ENCODE peak calls at places on chromosomes 12 and 14, in eight cellular contexts. U is tibial artery, B is heart right ventricle, O is A549, G is body of pancreas, T is OCI-LY7, F is SJSA1, K is ovary. C is an unnamed sample.
A peak's percentile ranks its signal among the peaks of the same experiment; 100 is the strongest.

GRCh38 chr12:40622246-40622838 is 69.9 kb upstream of the CNTN1 start:
- DNase-seq in G (peak; percentile 61), T (peak; percentile 59), B (peak; percentile 16), K (peak; percentile 74), U (peak; percentile 60), F (no peak), O (peak; percentile 86), C (peak; percentile 8)

GRCh38 chr12:121537814-121538698 is 42.8 kb downstream of the KDM2B start:
- DNase-seq in F (no peak), U (no peak), T (peak; percentile 50), G (no peak), K (peak; percentile 34), B (peak; percentile 42), O (no peak), C (no peak)

GRCh38 chr12:75086086-75087038 is 123.3 kb downstream of the KCNC2 start:
- DNase-seq in O (no peak), U (no peak), B (no peak), G (peak; percentile 2), K (no peak), T (no peak), F (no peak), C (no peak)

GRCh38 chr12:14665354-14666348 is 30.7 kb downstream of the GUCY2C start:
- DNase-seq in B (no peak), K (no peak), O (peak; percentile 4), F (no peak), U (no peak), G (no peak), T (peak; percentile 17), C (no peak)

GRCh38 chr12:129028824-129029223 is 175.5 kb downstream of the GLT1D1 start:
- DNase-seq in K (no peak), T (no peak), G (no peak), U (no peak), F (no peak), B (no peak), O (no peak), C (no peak)

GRCh38 chr14:51236314-51236713 is 3.7 kb upstream of the TMX1 start:
- DNase-seq in F (no peak), G (no peak), B (no peak), U (no peak), T (no peak), K (no peak), O (no peak), C (no peak)

GRCh38 chr14:28584951-28585350 is 181.6 kb upstream of the FOXG1 start:
- DNase-seq in B (no peak), O (no peak), T (no peak), K (no peak), U (no peak), G (no peak), F (no peak), C (no peak)

GRCh38 chr14:105885561-105886320 is 359.4 kb downstream of the TMEM121 start:
- DNase-seq in T (no peak), O (no peak), K (peak; percentile 11), U (peak; percentile 8), G (no peak), B (peak; percentile 6), F (peak; percentile 35), C (no peak)

GRCh38 chr12:51923506-51924365 is 16.4 kb downstream of the ACVRL1 start:
- DNase-seq in B (peak; percentile 80), T (peak; percentile 29), O (no peak), U (peak; percentile 59), K (peak; percentile 46), F (no peak), G (peak; percentile 39), C (no peak)

GRCh38 chr12:51921017-51921725 is 13.9 kb downstream of the ACVRL1 start:
- DNase-seq in K (peak; percentile 2), G (no peak), U (no peak), T (no peak), F (no peak), B (no peak), O (no peak), C (no peak)

GRCh38 chr12:51922146-51922545 is 14.8 kb downstream of the ACVRL1 start:
- DNase-seq in T (no peak), F (no peak), K (no peak), B (no peak), U (no peak), O (no peak), G (no peak), C (no peak)

GRCh38 chr12:51924551-51925399 is 17.5 kb downstream of the ACVRL1 start:
- DNase-seq in G (no peak), F (no peak), U (no peak), K (peak; percentile 5), O (no peak), B (no peak), T (no peak), C (no peak)

DNA sequence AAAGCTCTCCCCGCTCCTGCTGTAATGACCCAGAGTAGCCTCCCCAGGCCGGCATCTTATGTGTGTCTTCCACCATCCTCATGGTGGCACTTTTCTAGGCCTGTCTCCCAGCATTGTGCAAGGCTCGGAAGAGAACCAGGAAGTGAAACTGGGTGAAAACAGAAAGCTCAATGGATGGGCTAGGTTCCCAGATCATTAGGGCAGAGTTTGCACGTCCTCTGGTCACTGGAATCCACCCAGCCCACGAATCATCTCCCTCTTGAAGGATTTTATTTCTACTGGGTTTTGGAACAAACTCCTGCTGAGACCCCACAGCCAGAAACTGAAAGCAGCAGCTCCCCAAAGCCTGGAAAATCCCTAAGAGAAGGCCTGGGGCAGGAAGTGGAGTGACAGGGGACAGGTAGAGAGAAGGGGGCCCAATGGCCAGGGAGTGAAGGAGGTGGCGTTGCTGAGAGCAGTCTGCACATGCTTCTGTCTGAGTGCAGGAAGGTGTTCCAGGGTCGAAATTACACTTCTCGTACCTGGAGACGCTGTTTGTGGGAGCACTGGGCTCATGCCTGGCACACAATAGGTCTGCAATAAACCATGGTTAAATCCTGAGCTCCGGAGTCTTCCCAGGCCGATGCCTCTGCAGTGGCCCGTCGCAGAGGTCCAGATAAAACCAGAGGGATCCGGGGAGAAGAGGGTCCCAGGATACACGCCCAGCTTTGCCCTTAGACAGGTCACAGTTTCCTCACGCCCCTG is 15.6 kb downstream of the ACVRL1 start:
- DNase-seq in F (no peak), T (peak; percentile 25), U (peak; percentile 78), K (no peak), O (peak; percentile 22), G (peak; percentile 74), B (no peak), C (no peak)
- H3K4me3 ChIP-seq in F (no peak overlapping the region), T (no peak overlapping the region), U (no peak overlapping the region), K (no peak overlapping the region), O (no peak overlapping the region), G (no peak overlapping the region), B (peak overlapping the region; percentile 29), C (peak overlapping the region; percentile 8)

GRCh38 chr12:93430280-93430679 is 11.5 kb downstream of the UBE2N start:
- DNase-seq in F (no peak), O (no peak), U (no peak), T (no peak), B (no peak), K (no peak), G (no peak), C (no peak)
- H3K4me1 ChIP-seq in F (no peaks in the 10 kb centered on the region), O (peaks cover 37% of the 10 kb centered on the region), U (peaks cover 55% of the 10 kb centered on the region), T (peaks cover 81% of the 10 kb centered on the region), B (peaks cover 43% of the 10 kb centered on the region), K (peaks cover 16% of the 10 kb centered on the region), G (peaks cover 52% of the 10 kb centered on the region), C (peaks cover 80% of the 10 kb centered on the region)

GRCh38 chr14:22929848-22930364 is 730 bp upstream of the PRMT5 start:
- DNase-seq in T (no peak), B (no peak), O (no peak), G (no peak), K (no peak), F (no peak), U (no peak), C (no peak)

GRCh38 chr14:22929104-22929847 is at the start of gene PRMT5:
- DNase-seq in O (peak; percentile 99), G (peak; percentile 100), B (peak; percentile 97), T (peak; percentile 99), U (peak; percentile 100), K (peak; percentile 100), F (peak; percentile 99), C (peak; percentile 98)

GRCh38 chr14:22925513-22925912 is 3.7 kb downstream of the PRMT5 start:
- DNase-seq in B (no peak), O (no peak), G (no peak), K (no peak), T (no peak), U (no peak), F (no peak), C (no peak)

GRCh38 chr14:22926316-22926715 is 2.9 kb downstream of the PRMT5 start:
- DNase-seq in U (no peak), O (peak; percentile 27), F (no peak), K (no peak), B (no peak), T (peak; percentile 74), G (no peak), C (no peak)

DNA sequence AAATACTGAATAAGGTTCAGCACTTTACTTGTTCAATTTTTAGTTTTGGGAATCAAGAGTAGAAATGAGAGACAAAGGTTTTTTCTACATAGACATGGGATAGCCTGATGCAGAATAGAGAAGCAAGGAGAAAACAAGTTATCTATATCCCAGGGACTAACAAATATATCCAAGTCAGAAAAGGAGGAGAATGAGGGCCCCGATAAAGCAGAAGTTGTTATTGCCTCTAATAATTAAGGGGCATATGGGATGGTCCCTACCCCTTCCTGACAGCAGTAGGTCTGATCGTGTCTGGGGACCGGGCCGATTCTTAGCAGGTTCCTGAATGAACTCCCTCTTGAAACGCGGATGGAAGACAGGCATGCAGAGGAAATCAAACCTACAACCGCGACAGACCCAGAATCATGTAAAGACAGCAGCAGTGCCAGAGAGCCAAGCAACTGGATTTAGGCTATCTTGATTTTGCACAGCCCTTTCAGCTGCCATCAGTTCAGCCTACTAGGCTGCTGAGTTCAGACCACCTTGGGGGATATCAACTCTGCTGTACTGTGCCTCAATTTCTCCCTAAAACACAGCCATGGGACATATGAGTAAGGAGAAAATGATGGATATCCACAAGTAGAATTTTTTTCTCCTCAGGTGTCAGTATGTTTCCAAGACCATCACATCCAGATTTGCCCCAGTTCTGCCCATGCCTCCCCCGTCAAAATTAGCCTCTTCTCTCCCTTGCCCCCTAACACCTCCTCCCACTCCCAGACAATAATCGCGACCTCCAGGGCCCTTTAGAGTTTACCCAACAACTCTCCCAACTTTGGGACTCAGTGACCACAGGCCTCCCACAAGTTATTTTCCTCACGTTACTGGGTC is 706 bp downstream of the PRMT5 start:
- DNase-seq in G (no peak), K (no peak), F (no peak), U (no peak), T (peak; percentile 38), O (no peak), B (no peak), C (no peak)
- H3K4me3 ChIP-seq in G (peak overlapping the region; percentile 89), K (peak overlapping the region; percentile 73), F (peak overlapping the region; percentile 61), U (peak overlapping the region; percentile 86), T (peak overlapping the region; percentile 91), O (peak overlapping the region; percentile 73), B (peak overlapping the region; percentile 72), C (peak overlapping the region; percentile 81)

DNA sequence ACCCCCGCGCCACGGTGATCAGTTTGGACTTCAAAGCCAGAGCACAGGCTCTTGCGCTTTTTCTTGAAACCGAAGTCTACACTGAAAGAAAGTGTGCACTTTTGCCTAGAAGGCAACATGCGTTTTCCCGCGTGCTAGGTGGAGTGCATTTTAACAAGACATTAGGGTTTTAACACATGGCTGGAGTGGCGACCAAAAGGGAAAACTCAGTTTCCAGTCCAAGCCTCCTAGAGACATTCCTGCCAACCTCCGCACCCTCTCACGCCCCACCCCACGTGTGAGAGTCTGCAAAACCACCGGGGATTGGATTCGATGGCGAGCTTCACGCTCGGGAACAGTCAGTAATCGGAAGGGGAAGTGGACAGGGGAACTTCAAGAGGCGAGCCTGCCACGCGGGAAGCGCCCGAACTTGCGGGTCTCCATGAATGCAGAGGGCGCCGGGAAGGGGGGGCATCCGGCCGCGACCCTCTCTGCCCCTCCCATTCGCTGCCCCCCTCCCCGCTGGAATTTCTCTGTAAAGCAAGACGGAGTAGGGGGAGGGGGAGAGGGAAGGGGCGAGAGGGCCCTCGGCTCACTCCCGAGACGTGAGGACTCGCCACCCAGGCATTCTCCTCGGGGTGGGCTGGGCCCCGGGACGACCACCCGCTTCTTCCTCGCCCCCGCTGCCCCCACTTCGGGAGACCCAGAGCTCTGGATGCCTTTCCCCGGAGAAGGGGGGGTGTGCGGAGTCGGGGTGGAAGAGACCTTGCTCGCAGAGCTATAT is 2.7 kb upstream of the CCND2 start:
- DNase-seq in O (no peak), G (peak; percentile 49), U (peak; percentile 64), T (no peak), F (no peak), K (peak; percentile 40), B (peak; percentile 57), C (no peak)
- H3K4me1 ChIP-seq in O (peaks cover 66% of the 10 kb centered on the region), G (peaks cover 54% of the 10 kb centered on the region), U (peaks cover 58% of the 10 kb centered on the region), T (peaks cover 18% of the 10 kb centered on the region), F (peaks cover 27% of the 10 kb centered on the region), K (peaks cover 16% of the 10 kb centered on the region), B (peaks cover 34% of the 10 kb centered on the region), C (peaks cover 5% of the 10 kb centered on the region)

C was measured in thoracic aorta.